ENCODE peak calls at places on chromosomes 6 and 20, in seven cellular contexts. One of them, this sample, is unnamed.

GRCh38 chr20:3818155-3819151 is 1.9 kb upstream of the AP5S1 start:
- DNase-seq in nephron progenitor cell: peak; percentile 68
- DNase-seq in RWPE1: peak; percentile 58
- DNase-seq in upper lobe of right lung: no peak
- DNase-seq in mesothelial cell of epicardium: no peak
- DNase-seq in BE2C: peak; percentile 96
- DNase-seq in GM12864: no peak
- DNase-seq in this sample: peak; percentile 68

GRCh38 chr6:45115696-45116095 is 212.4 kb upstream of the RUNX2 start:
- DNase-seq in BE2C: no peak
- DNase-seq in upper lobe of right lung: no peak
- DNase-seq in RWPE1: no peak
- DNase-seq in nephron progenitor cell: no peak
- DNase-seq in GM12864: no peak
- DNase-seq in mesothelial cell of epicardium: no peak
- DNase-seq in this sample: no peak

GRCh38 chr6:37624121-37624520 is 73.6 kb downstream of the MDGA1 start:
- DNase-seq in BE2C: peak; percentile 39
- DNase-seq in nephron progenitor cell: no peak
- DNase-seq in GM12864: no peak
- DNase-seq in upper lobe of right lung: no peak
- DNase-seq in mesothelial cell of epicardium: no peak
- DNase-seq in RWPE1: peak; percentile 65
- DNase-seq in this sample: no peak

GRCh38 chr20:53070714-53071392 is 98.7 kb downstream of the TSHZ2 start:
- DNase-seq in nephron progenitor cell: no peak
- DNase-seq in mesothelial cell of epicardium: no peak
- DNase-seq in BE2C: no peak
- DNase-seq in GM12864: peak; percentile 22
- DNase-seq in upper lobe of right lung: no peak
- DNase-seq in RWPE1: no peak
- DNase-seq in this sample: no peak

GRCh38 chr20:34708621-34709043 is 4.5 kb downstream of the TP53INP2 start:
- DNase-seq in BE2C: peak; percentile 72
- DNase-seq in GM12864: no peak
- DNase-seq in mesothelial cell of epicardium: peak; percentile 25
- DNase-seq in RWPE1: peak; percentile 55
- DNase-seq in nephron progenitor cell: peak; percentile 62
- DNase-seq in upper lobe of right lung: peak; percentile 70
- DNase-seq in this sample: peak; percentile 70

GRCh38 chr6:133551436-133551835 is 310.3 kb downstream of the EYA4 start:
- DNase-seq in mesothelial cell of epicardium: no peak
- DNase-seq in RWPE1: no peak
- DNase-seq in BE2C: no peak
- DNase-seq in nephron progenitor cell: no peak
- DNase-seq in GM12864: no peak
- DNase-seq in upper lobe of right lung: no peak
- DNase-seq in this sample: no peak

GRCh38 chr6:136684483-136684882 is 107.8 kb downstream of the MAP3K5 start:
- DNase-seq in nephron progenitor cell: no peak
- DNase-seq in mesothelial cell of epicardium: no peak
- DNase-seq in GM12864: no peak
- DNase-seq in BE2C: no peak
- DNase-seq in upper lobe of right lung: no peak
- DNase-seq in RWPE1: no peak
- DNase-seq in this sample: no peak

GRCh38 chr6:169843991-169844390 is 92.6 kb downstream of the ERMARD start:
- DNase-seq in BE2C: no peak
- DNase-seq in mesothelial cell of epicardium: no peak
- DNase-seq in nephron progenitor cell: no peak
- DNase-seq in GM12864: no peak
- DNase-seq in upper lobe of right lung: peak; percentile 27
- DNase-seq in RWPE1: no peak
- DNase-seq in this sample: no peak

GRCh38 chr6:30806581-30807183 is 62.3 kb upstream of the IER3 start:
- DNase-seq in RWPE1: no peak
- DNase-seq in mesothelial cell of epicardium: no peak
- DNase-seq in upper lobe of right lung: no peak
- DNase-seq in GM12864: no peak
- DNase-seq in nephron progenitor cell: no peak
- DNase-seq in BE2C: no peak
- DNase-seq in this sample: no peak
- TF ChIP-seq CTCF in RWPE1: no peak
- TF ChIP-seq CTCF in mesothelial cell of epicardium: no peak
- TF ChIP-seq CTCF in upper lobe of right lung: no peak
- TF ChIP-seq CTCF in GM12864: no peak
- TF ChIP-seq CTCF in nephron progenitor cell: no peak
- TF ChIP-seq CTCF in BE2C: no peak
- TF ChIP-seq CTCF in this sample: no peak

DNA sequence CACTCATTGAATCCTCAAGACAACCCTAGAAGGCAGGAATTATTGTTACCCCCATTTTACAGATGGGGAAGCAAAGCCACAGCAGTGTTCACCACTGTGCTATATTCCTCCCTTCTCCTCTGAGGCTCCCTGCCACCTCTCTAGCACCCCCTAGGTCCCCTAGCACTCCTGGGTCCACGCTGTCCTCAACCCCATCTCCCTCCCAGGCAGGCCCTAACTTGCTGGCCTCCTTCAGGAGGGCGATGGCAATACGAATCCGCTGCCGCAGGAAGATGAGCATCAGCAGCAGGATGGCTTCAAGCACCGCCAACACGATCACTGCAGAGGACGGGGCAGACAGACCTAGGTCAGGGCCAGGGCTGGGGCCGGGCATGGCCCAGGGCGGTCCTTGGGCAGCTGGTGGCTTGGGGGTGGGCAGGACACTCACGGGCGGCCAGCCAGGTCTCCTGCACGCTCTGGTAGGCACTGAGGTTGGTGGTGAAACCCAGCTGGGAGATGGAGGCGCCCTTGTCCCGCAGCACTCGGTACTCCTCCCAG is 7.8 kb upstream of the NEU1 start:
- DNase-seq in GM12864: no peak
- DNase-seq in nephron progenitor cell: no peak
- DNase-seq in BE2C: no peak
- DNase-seq in RWPE1: no peak
- DNase-seq in mesothelial cell of epicardium: no peak
- DNase-seq in upper lobe of right lung: no peak
- DNase-seq in this sample: no peak
- TF ChIP-seq CTCF in GM12864: peak; percentile 29
- TF ChIP-seq CTCF in nephron progenitor cell: no peak
- TF ChIP-seq CTCF in BE2C: peak; percentile 6
- TF ChIP-seq CTCF in RWPE1: no peak
- TF ChIP-seq CTCF in mesothelial cell of epicardium: no peak
- TF ChIP-seq CTCF in upper lobe of right lung: no peak
- TF ChIP-seq CTCF in this sample: peak; percentile 28

GRCh38 chr6:110958332-110959192 is at the start of gene GTF3C6:
- DNase-seq in GM12864: peak; percentile 82
- DNase-seq in mesothelial cell of epicardium: peak; percentile 74
- DNase-seq in RWPE1: peak; percentile 66
- DNase-seq in nephron progenitor cell: peak; percentile 90
- DNase-seq in upper lobe of right lung: peak; percentile 96
- DNase-seq in BE2C: peak; percentile 93
- DNase-seq in this sample: peak; percentile 89
- TF ChIP-seq CTCF in GM12864: no peak
- TF ChIP-seq CTCF in mesothelial cell of epicardium: no peak
- TF ChIP-seq CTCF in RWPE1: no peak
- TF ChIP-seq CTCF in nephron progenitor cell: no peak
- TF ChIP-seq CTCF in upper lobe of right lung: no peak
- TF ChIP-seq CTCF in BE2C: no peak
- TF ChIP-seq CTCF in this sample: no peak

GRCh38 chr6:115271434-115271833 is 789.3 kb downstream of the FRK start:
- DNase-seq in GM12864: no peak
- DNase-seq in BE2C: no peak
- DNase-seq in RWPE1: no peak
- DNase-seq in mesothelial cell of epicardium: no peak
- DNase-seq in nephron progenitor cell: no peak
- DNase-seq in upper lobe of right lung: no peak
- DNase-seq in this sample: no peak
- TF ChIP-seq CTCF in GM12864: no peak
- TF ChIP-seq CTCF in BE2C: peak; percentile 47
- TF ChIP-seq CTCF in RWPE1: no peak
- TF ChIP-seq CTCF in mesothelial cell of epicardium: no peak
- TF ChIP-seq CTCF in nephron progenitor cell: peak; percentile 18
- TF ChIP-seq CTCF in upper lobe of right lung: no peak
- TF ChIP-seq CTCF in this sample: no peak

DNA sequence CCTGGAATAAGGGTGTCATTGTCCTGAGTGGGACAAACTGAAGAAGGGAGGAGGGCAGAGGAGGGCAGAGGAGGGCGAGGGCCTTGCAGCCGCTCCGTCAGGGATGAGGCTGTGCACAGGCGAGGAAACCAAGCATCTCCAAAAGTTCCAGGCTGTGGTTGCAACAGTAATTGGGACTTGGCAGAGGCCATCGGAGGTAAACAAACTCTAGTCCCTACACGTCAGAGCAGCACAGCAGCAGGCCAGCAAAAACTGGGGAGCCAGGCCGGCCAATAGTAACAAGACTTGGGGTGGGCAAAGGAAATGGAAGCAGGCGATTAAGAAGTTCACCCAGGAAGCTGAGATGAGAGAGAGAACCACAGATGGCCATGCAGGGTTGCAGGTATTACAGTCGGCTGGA is 142.8 kb downstream of the SMOC2 start:
- DNase-seq in upper lobe of right lung: no peak
- DNase-seq in GM12864: no peak
- DNase-seq in mesothelial cell of epicardium: no peak
- DNase-seq in BE2C: no peak
- DNase-seq in nephron progenitor cell: no peak
- DNase-seq in RWPE1: no peak
- DNase-seq in this sample: no peak
- TF ChIP-seq CTCF in upper lobe of right lung: no peak
- TF ChIP-seq CTCF in GM12864: no peak
- TF ChIP-seq CTCF in mesothelial cell of epicardium: no peak
- TF ChIP-seq CTCF in BE2C: no peak
- TF ChIP-seq CTCF in nephron progenitor cell: no peak
- TF ChIP-seq CTCF in RWPE1: no peak
- TF ChIP-seq CTCF in this sample: no peak

DNA sequence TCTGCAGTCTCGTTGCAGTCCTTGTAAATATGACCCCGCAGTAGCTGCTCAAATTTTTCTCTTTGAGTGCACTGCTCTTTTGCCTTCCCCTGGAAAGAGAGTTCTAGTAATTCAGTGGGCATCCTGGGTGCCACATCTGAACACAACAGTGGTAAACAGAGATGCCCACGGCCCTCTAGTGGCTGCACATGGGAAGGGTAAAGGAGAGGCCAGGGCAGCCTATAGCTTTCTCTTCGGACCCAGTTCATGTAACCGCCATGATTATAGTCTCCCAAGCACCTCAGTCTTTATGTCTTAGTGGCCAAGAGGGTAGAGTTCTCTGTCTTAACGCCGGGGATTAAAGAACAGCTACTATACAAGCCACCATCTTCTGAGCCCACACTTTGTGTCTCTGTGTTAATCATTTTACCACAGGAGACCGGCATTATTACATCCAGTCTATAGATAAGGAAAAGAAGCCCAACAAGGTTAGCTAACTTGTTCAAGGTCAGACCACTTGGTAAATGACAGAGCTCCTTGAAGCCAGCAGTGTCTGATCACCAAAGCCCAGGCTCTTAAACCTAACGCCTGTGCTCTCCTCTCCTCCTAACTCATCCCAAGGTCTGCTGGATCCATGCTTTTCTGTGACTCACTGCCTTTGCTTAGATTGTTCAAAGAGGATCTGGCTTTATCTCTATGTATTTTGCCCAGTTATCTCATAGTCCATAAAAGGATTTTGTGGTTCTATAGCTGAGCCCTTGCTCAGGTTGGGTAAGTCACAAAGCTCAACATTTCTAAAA is 81.8 kb downstream of the ISM1 start:
- DNase-seq in nephron progenitor cell: peak; percentile 50
- DNase-seq in RWPE1: peak; percentile 45
- DNase-seq in upper lobe of right lung: no peak
- DNase-seq in mesothelial cell of epicardium: no peak
- DNase-seq in GM12864: no peak
- DNase-seq in BE2C: peak; percentile 37
- DNase-seq in this sample: peak; percentile 61
- TF ChIP-seq CTCF in nephron progenitor cell: peak; percentile 71
- TF ChIP-seq CTCF in RWPE1: peak; percentile 64
- TF ChIP-seq CTCF in upper lobe of right lung: peak; percentile 70
- TF ChIP-seq CTCF in mesothelial cell of epicardium: peak; percentile 35
- TF ChIP-seq CTCF in GM12864: peak; percentile 83
- TF ChIP-seq CTCF in BE2C: peak; percentile 81
- TF ChIP-seq CTCF in this sample: peak; percentile 82